ENCODE peak calls at places on chromosomes 7 and 10, in seven cellular contexts. V, B, G, A, O, K and N are unnamed samples.

GRCh38 chr7:82625377-82625776 is 181.8 kb upstream of the CACNA2D1 start:
- DNase-seq in V (no peak), B (no peak), K (no peak), O (no peak), A (no peak), G (no peak), N (no peak)

GRCh38 chr7:106610996-106611886 is 49.7 kb downstream of the CCDC71L start:
- DNase-seq in B (no peak), K (no peak), G (no peak), O (no peak), A (no peak), V (no peak), N (no peak)

GRCh38 chr7:156792611-156793010 is 100.4 kb downstream of the LMBR1 start:
- DNase-seq in V (no peak), G (no peak), K (no peak), A (peak; percentile 7), O (no peak), B (no peak), N (no peak)

GRCh38 chr7:47570649-47571050 is 11.3 kb downstream of the TNS3 start:
- DNase-seq in A (peak; percentile 60), V (no peak), B (no peak), O (no peak), K (no peak), G (no peak), N (no peak)

GRCh38 chr10:93566435-93567276 is at the start of gene FFAR4:
- DNase-seq in V (no peak), G (peak; percentile 82), A (peak; percentile 14), O (no peak), K (peak; percentile 60), B (peak; percentile 23), N (peak; percentile 80)

GRCh38 chr10:80165173-80165572 is 32.6 kb downstream of the PLAC9 start:
- DNase-seq in K (peak; percentile 20), O (no peak), B (no peak), V (no peak), G (no peak), A (no peak), N (no peak)

GRCh38 chr10:32956365-32957197 is 1.4 kb downstream of the ITGB1 start:
- DNase-seq in A (no peak), G (no peak), B (no peak), K (peak; percentile 48), O (no peak), V (no peak), N (no peak)

GRCh38 chr7:118080947-118081346 is 103.0 kb upstream of the LSM8 start:
- DNase-seq in K (peak; percentile 57), A (no peak), V (no peak), O (no peak), G (peak; percentile 63), B (no peak), N (no peak)

GRCh38 chr7:44138698-44139097 is 2.4 kb downstream of the MYL7 start:
- DNase-seq in G (no peak), K (no peak), B (no peak), A (no peak), V (no peak), O (no peak), N (peak; percentile 22)

GRCh38 chr7:147937428-147937827 is 653.1 kb upstream of the C7orf33 start:
- DNase-seq in B (no peak), V (no peak), G (no peak), A (no peak), O (no peak), K (no peak), N (no peak)

GRCh38 chr10:49071221-49071761 is 44.0 kb downstream of the VSTM4 start:
- DNase-seq in G (peak; percentile 20), O (no peak), K (no peak), B (no peak), A (no peak), V (no peak), N (no peak)

GRCh38 chr7:27165089-27165654 is at the start of gene HOXA9:
- DNase-seq in A (no peak), K (no peak), G (no peak), V (no peak), B (no peak), O (no peak), N (peak; percentile 78)
- H3K27ac ChIP-seq in A (no peak within 1 kb of the TSS), K (no peak within 1 kb of the TSS), G (no peak within 1 kb of the TSS), V (no peak within 1 kb of the TSS), B (no peak within 1 kb of the TSS), O (no peak within 1 kb of the TSS), N (no peak within 1 kb of the TSS)

GRCh38 chr10:113038183-113038582 is 88.1 kb downstream of the TCF7L2 start:
- DNase-seq in O (no peak), A (no peak), B (no peak), V (no peak), G (no peak), K (no peak), N (no peak)
- H3K27ac ChIP-seq in O (no peak overlapping the region), A (no peak overlapping the region), B (no peak overlapping the region), V (no peak overlapping the region), G (no peak overlapping the region), K (no peak overlapping the region), N (no peak overlapping the region)

GRCh38 chr10:77404801-77405200 is 232.8 kb downstream of the KCNMA1 start:
- DNase-seq in G (no peak), A (no peak), V (no peak), K (no peak), B (no peak), O (no peak), N (no peak)

GRCh38 chr10:77408259-77408658 is 229.3 kb downstream of the KCNMA1 start:
- DNase-seq in G (no peak), O (no peak), A (no peak), K (no peak), B (no peak), V (no peak), N (no peak)

GRCh38 chr10:77409697-77410471 is 227.7 kb downstream of the KCNMA1 start:
- DNase-seq in V (no peak), G (no peak), O (no peak), K (no peak), B (no peak), A (no peak), N (peak; percentile 65)

GRCh38 chr10:77405771-77406241 is 231.8 kb downstream of the KCNMA1 start:
- DNase-seq in G (peak; percentile 97), V (no peak), B (peak; percentile 53), O (no peak), A (peak; percentile 41), K (peak; percentile 78), N (peak; percentile 84)

DNA sequence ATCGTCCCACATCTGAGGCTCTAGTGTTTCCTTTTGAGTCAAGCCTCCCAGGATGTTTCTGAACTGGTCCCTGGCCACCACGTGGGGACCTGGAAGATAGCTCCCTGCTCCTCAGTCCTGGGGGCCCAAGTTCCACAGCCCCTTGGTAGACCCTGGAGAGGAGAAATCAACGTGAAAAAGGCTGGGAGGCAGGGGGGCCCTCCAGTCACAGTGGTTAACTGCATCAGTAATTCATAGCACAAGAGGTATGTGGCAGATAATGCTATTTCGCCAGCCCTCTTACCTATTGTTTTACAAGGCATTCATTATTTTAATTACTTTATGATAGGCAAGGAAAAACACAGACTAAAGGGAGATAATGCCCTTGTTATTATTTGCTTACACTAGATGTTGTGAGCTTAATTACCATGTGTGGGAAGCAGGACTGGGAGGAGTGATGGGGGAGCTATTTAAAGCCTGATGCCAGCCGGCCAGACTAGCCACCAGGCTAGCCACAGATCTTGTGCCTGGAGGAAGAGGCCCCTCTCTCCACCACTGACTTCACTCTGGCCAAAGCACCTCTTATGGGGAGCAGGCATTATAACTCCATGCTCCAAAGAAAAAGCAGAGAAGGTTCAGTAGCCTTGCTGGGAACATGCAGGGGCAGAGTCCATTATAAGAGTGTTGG is 230.7 kb downstream of the KCNMA1 start:
- DNase-seq in O (no peak), G (no peak), A (no peak), K (no peak), V (no peak), B (no peak), N (no peak)
- H3K27ac ChIP-seq in O (no peak overlapping the region), G (no peak overlapping the region), A (no peak overlapping the region), K (peak overlapping the region; percentile 65), V (peak overlapping the region; percentile 47), B (no peak overlapping the region), N (no peak overlapping the region)

DNA sequence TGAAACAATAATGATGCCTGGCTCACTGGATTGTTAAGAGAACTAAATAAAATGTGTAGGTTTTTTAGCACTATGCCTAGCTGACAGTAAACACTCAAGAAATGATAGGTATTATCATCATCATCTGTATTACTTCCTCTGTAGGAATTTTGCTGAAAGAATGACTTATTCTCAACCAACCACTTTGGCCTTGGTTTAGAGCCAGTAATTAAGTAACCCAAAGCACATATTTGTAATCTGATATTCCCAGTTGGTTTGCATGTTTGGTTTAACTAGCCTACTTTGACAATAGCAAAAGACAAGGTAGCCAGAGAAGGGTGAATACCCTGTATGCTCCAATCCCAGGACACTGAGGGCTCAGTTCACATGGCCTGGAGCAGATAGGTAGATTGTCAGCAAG is 34.4 kb downstream of the BCAP29 start:
- DNase-seq in A (no peak), G (no peak), O (no peak), B (no peak), V (no peak), K (no peak), N (no peak)
- H3K27ac ChIP-seq in A (no peak overlapping the region), G (no peak overlapping the region), O (no peak overlapping the region), B (no peak overlapping the region), V (no peak overlapping the region), K (no peak overlapping the region), N (no peak overlapping the region)